ENCODE peak calls at places on chromosomes 2 and 18, in six cellular contexts. L is fibroblast of lung; M is heart right ventricle; P is GM23248; T is effector memory CD4-positive, alpha-beta T cell; U is IMR-90. R is an unnamed sample.

GRCh38 chr2:133710613-133711012 is 142.3 kb upstream of the NCKAP5 start:
- DNase-seq in L (peak), M (no peak), P (peak), T (no peak), U (peak), R (no peak)

GRCh38 chr18:74482697-74483096 is 13.5 kb upstream of the CNDP2 start:
- DNase-seq in L (no peak), M (no peak), P (no peak), T (no peak), U (no peak), R (no peak)

GRCh38 chr2:46493241-46493970 is 14.0 kb downstream of the TMEM247 start:
- DNase-seq in L (peak), M (no peak), P (peak), T (no peak), U (peak), R (no peak)

GRCh38 chr2:32159678-32160077 is 6.0 kb upstream of the SLC30A6 start:
- DNase-seq in L (no peak), M (no peak), P (no peak), T (no peak), U (no peak), R (no peak)

GRCh38 chr2:200319587-200320337 is 13.3 kb downstream of the SPATS2L start:
- DNase-seq in L (peak), M (no peak), P (peak), T (no peak), U (peak), R (no peak)

GRCh38 chr2:144524190-144524957 is 4.5 kb upstream of the ZEB2 start:
- DNase-seq in L (peak), M (peak), P (peak), T (no peak), U (no peak), R (no peak)

GRCh38 chr2:218354850-218355443 is 1.7 kb upstream of the CATIP start:
- DNase-seq in L (no peak), M (no peak), P (no peak), T (no peak), U (no peak), R (no peak)

GRCh38 chr2:68935471-68935870 is 17.2 kb downstream of the GKN2 start:
- DNase-seq in L (no peak), M (no peak), P (no peak), T (no peak), U (no peak), R (no peak)

GRCh38 chr2:85216051-85216431 is 82.8 kb downstream of the TCF7L1 start:
- DNase-seq in L (no peak), M (no peak), P (no peak), T (no peak), U (no peak), R (no peak)

GRCh38 chr18:25136416-25137132 is 215.4 kb downstream of the ZNF521 start:
- DNase-seq in L (peak), M (peak), P (peak), T (no peak), U (no peak), R (no peak)

GRCh38 chr2:172226244-172227061 is 123.8 kb upstream of the DLX2 start:
- DNase-seq in L (no peak), M (no peak), P (no peak), T (no peak), U (no peak), R (no peak)

GRCh38 chr18:70413455-70413854 is 124.6 kb downstream of the SOCS6 start:
- DNase-seq in L (no peak), M (no peak), P (no peak), T (no peak), U (no peak), R (no peak)

GRCh38 chr2:99354060-99354459 is 16.9 kb downstream of the EIF5B start:
- DNase-seq in L (peak), M (no peak), P (peak), T (no peak), U (peak), R (no peak)
- H3K27ac ChIP-seq in L (no peak), M (no peak), P (peak), T (no peak), U (no peak), R (no peak)

GRCh38 chr2:19045151-19045550 is 313.3 kb downstream of the OSR1 start:
- DNase-seq in L (no peak), M (no peak), P (no peak), T (no peak), U (no peak), R (no peak)
- H3K27ac ChIP-seq in L (no peak), M (no peak), P (no peak), T (no peak), U (no peak), R (no peak)

GRCh38 chr2:196291418-196291817 is 120.0 kb upstream of the STK17B start:
- DNase-seq in L (no peak), M (no peak), P (no peak), T (no peak), U (no peak), R (no peak)

GRCh38 chr2:196295005-196295404 is 123.6 kb upstream of the STK17B start:
- DNase-seq in L (peak), M (no peak), P (no peak), T (no peak), U (no peak), R (no peak)

GRCh38 chr2:196291873-196292800 is 120.8 kb upstream of the STK17B start:
- DNase-seq in L (peak), M (no peak), P (no peak), T (no peak), U (no peak), R (no peak)

GRCh38 chr2:196293751-196294486 is 122.5 kb upstream of the STK17B start:
- DNase-seq in L (peak), M (no peak), P (peak), T (no peak), U (peak), R (no peak)

GRCh38 chr2:196294510-196294909 is 123.1 kb upstream of the STK17B start:
- DNase-seq in L (no peak), M (no peak), P (peak), T (no peak), U (no peak), R (no peak)
- H3K27ac ChIP-seq in L (peak), M (no peak), P (peak), T (no peak), U (peak), R (no peak)

GRCh38 chr2:107591541-107591940 is 235.2 kb upstream of the RGPD4 start:
- DNase-seq in L (peak), M (no peak), P (peak), T (no peak), U (peak), R (no peak)
- H3K27ac ChIP-seq in L (no peak), M (no peak), P (peak), T (no peak), U (peak), R (no peak)

DNA sequence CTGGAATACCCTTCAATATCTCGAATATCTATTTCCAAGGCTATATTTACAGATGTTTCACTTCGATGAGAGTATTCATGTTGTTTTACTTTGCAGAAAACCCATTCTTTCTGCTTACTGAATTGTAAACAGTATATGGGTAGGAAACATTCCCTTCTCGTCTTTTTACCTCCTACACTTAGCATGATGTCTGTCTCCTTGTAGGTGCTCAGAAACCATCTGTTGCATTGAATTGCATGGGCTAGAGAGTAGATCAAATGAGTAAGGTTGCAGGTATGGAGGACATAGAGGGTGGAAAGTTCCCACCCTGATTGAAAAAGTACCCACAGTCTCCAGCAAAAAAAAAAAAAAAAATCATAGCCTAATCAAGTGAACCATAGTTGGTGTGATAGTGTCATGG is 1.8 kb downstream of the CYTIP start:
- DNase-seq in L (no peak), M (no peak), P (no peak), T (no peak), U (no peak), R (no peak)
- H3K27ac ChIP-seq in L (no peak), M (peak), P (no peak), T (peak), U (no peak), R (no peak)

DNA sequence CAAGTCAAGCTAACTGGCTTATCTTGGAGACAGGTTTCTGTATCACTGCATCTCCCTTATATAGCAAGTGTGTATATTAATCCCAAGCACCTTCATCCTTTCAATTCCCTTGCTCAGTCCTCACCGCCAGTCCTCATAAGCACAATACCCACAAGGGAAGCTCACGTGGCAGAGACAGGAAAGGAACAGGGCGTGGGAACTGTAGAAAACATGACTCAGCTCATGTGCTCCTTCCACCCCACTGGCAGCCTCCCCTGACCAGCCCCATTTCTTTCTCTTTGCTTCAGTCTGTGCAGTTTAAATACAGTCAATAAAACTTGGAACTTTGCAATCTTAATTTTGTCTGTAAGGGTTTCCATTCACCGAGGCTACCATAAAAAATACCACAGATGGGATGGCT is 36.5 kb upstream of the CDH19 start:
- DNase-seq in L (peak), M (peak), P (no peak), T (no peak), U (no peak), R (no peak)
- H3K27ac ChIP-seq in L (no peak), M (peak), P (no peak), T (no peak), U (no peak), R (no peak)

GRCh38 chr2:232416521-232417470 is 10.2 kb downstream of the ALPG start:
- DNase-seq in L (no peak), M (no peak), P (no peak), T (no peak), U (no peak), R (no peak)

GRCh38 chr2:232415736-232416520 is 9.3 kb downstream of the ALPG start:
- DNase-seq in L (no peak), M (no peak), P (no peak), T (no peak), U (no peak), R (no peak)

GRCh38 chr2:232417489-232417888 is 10.8 kb downstream of the ALPG start:
- DNase-seq in L (no peak), M (no peak), P (no peak), T (no peak), U (no peak), R (no peak)

GRCh38 chr2:232418056-232418455 is 11.4 kb downstream of the ALPG start:
- DNase-seq in L (no peak), M (no peak), P (no peak), T (no peak), U (no peak), R (no peak)

GRCh38 chr2:232415138-232415690 is 8.6 kb downstream of the ALPG start:
- DNase-seq in L (no peak), M (no peak), P (no peak), T (no peak), U (no peak), R (no peak)
- H3K27ac ChIP-seq in L (no peak), M (no peak), P (no peak), T (no peak), U (no peak), R (no peak)